ENCODE peak calls at places on chromosomes 11 and 22, in seven cellular contexts. K is CD8-positive, alpha-beta T cell; W is body of pancreas; N is AG04450; D is A549; M is cardiac fibroblast; H is astrocyte of the cerebellum. J is an unnamed sample.

GRCh38 chr22:44737414-44738346 is 14.7 kb upstream of the ARHGAP8 start:
- DNase-seq in K (no peak), W (no peak), N (no peak), D (no peak), M (no peak), H (no peak), J (no peak)

GRCh38 chr11:102061276-102061675 is 14.0 kb downstream of the CFAP300 start:
- DNase-seq in K (no peak), W (no peak), N (no peak), D (no peak), M (peak; percentile 37), H (no peak), J (no peak)

GRCh38 chr11:122439911-122440782 is 215.4 kb upstream of the UBASH3B start:
- DNase-seq in K (no peak), W (peak; percentile 43), N (no peak), D (peak; percentile 15), M (peak; percentile 76), H (peak; percentile 12), J (no peak)

GRCh38 chr22:29702025-29702930 is 17.5 kb upstream of the CABP7 start:
- DNase-seq in K (no peak), W (no peak), N (no peak), D (peak; percentile 30), M (no peak), H (no peak), J (no peak)

GRCh38 chr22:29044657-29045176 is 16.9 kb downstream of the C22orf31 start:
- DNase-seq in K (no peak), W (no peak), N (no peak), D (no peak), M (peak; percentile 63), H (no peak), J (no peak)

GRCh38 chr22:23137905-23138520 is 3.8 kb downstream of the RSPH14 start:
- DNase-seq in K (peak; percentile 76), W (no peak), N (no peak), D (no peak), M (no peak), H (no peak), J (no peak)

GRCh38 chr11:20671856-20672546 is 2.6 kb downstream of the NELL1 start:
- DNase-seq in K (no peak), W (no peak), N (no peak), D (peak; percentile 31), M (no peak), H (no peak), J (no peak)

GRCh38 chr22:35541254-35541748 is 670 bp downstream of the RASD2 start:
- DNase-seq in K (no peak), W (peak; percentile 25), N (no peak), D (no peak), M (no peak), H (no peak), J (no peak)

GRCh38 chr22:46068908-46069481 is 81.3 kb upstream of the PPARA start:
- DNase-seq in K (no peak), W (peak; percentile 32), N (no peak), D (no peak), M (peak; percentile 49), H (no peak), J (no peak)

GRCh38 chr11:72224587-72225410 is at the start of gene INPPL1:
- DNase-seq in K (peak; percentile 59), W (peak; percentile 65), N (no peak), D (no peak), M (peak; percentile 47), H (no peak), J (peak; percentile 64)

GRCh38 chr11:72222106-72222891 is 2.3 kb upstream of the INPPL1 start:
- DNase-seq in K (peak; percentile 42), W (no peak), N (no peak), D (no peak), M (no peak), H (no peak), J (no peak)

GRCh38 chr11:72221386-72221785 is 3.2 kb upstream of the INPPL1 start:
- DNase-seq in K (peak; percentile 46), W (no peak), N (no peak), D (no peak), M (no peak), H (no peak), J (peak; percentile 28)

GRCh38 chr11:72223615-72224586 is 666 bp upstream of the INPPL1 start:
- DNase-seq in K (peak; percentile 72), W (no peak), N (no peak), D (no peak), M (peak; percentile 76), H (peak; percentile 23), J (peak; percentile 81)

DNA sequence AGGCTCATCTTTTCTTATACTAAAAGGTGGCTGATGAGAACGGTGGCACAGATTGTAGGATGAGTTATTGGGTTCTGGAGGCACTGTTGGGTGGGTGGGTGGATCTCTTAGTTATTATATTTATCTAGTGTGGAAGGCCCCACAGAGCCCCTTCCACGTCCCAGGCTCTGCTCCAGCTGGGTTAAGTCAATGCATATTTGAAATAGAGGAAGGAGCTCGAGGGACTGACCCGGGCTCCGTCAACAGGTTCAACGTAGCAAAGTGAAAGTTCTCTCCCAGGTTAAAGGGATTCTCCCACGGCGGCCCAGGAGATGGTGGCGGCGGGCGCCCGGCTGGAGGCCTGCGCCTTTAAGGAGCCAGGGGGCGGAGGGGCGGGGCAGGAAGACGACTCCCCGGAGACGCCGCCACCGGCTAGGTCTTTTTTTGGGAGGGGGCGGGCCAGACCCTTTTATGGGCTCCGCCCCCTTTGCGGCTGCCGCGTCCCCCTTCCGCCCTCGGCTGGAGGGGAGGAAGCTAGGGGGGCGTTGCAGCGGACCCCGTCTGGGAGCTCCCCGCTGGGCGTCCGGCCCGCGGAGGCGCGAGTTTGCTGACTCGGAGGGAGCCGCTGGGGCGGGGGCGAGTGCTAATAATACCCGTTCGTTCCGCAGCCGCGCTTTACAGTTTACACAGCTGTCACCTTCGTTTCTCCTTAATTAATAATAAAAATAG is 1.5 kb upstream of the INPPL1 start:
- DNase-seq in K (peak; percentile 97), W (peak; percentile 95), N (peak; percentile 76), D (peak; percentile 53), M (peak; percentile 96), H (peak; percentile 63), J (peak; percentile 95)
- TF ChIP-seq CTCF in K (no peak), W (peak; percentile 9), N (peak; percentile 32), D (no peak), M (peak; percentile 19), H (peak; percentile 15), J (no peak)

GRCh38 chr11:35407041-35407440 is 12.3 kb downstream of the SLC1A2 start:
- DNase-seq in K (no peak), W (no peak), N (no peak), D (no peak), M (no peak), H (no peak), J (no peak)

GRCh38 chr11:35415488-35415887 is 3.9 kb downstream of the SLC1A2 start:
- DNase-seq in K (no peak), W (no peak), N (no peak), D (no peak), M (no peak), H (no peak), J (no peak)

GRCh38 chr11:35413568-35413967 is 5.8 kb downstream of the SLC1A2 start:
- DNase-seq in K (no peak), W (no peak), N (no peak), D (no peak), M (no peak), H (no peak), J (no peak)

GRCh38 chr11:35412285-35412684 is 7.1 kb downstream of the SLC1A2 start:
- DNase-seq in K (no peak), W (no peak), N (no peak), D (peak; percentile 43), M (peak; percentile 11), H (no peak), J (no peak)
- TF ChIP-seq CTCF in K (peak; percentile 17), W (no peak), N (peak; percentile 60), D (peak; percentile 72), M (peak; percentile 36), H (peak; percentile 62), J (no peak)

GRCh38 chr22:42396621-42397331 is 35.4 kb downstream of the NFAM1 start:
- DNase-seq in K (no peak), W (no peak), N (no peak), D (no peak), M (no peak), H (no peak), J (no peak)
- TF ChIP-seq CTCF in K (no peak), W (no peak), N (no peak), D (no peak), M (no peak), H (no peak), J (no peak)

GRCh38 chr22:21640810-21641209 is 1.3 kb upstream of the SDF2L1 start:
- DNase-seq in K (no peak), W (no peak), N (no peak), D (no peak), M (no peak), H (no peak), J (no peak)

GRCh38 chr22:21642584-21643448 is 714 bp downstream of the SDF2L1 start:
- DNase-seq in K (peak; percentile 70), W (peak; percentile 65), N (no peak), D (peak; percentile 51), M (peak; percentile 50), H (no peak), J (no peak)

GRCh38 chr22:21641417-21641794 is 696 bp upstream of the SDF2L1 start:
- DNase-seq in K (no peak), W (peak; percentile 68), N (no peak), D (peak; percentile 64), M (peak; percentile 65), H (no peak), J (no peak)

GRCh38 chr22:21641795-21642583 is at the start of gene SDF2L1:
- DNase-seq in K (peak; percentile 99), W (peak; percentile 99), N (peak; percentile 97), D (peak; percentile 94), M (peak; percentile 99), H (peak; percentile 97), J (peak; percentile 93)

DNA sequence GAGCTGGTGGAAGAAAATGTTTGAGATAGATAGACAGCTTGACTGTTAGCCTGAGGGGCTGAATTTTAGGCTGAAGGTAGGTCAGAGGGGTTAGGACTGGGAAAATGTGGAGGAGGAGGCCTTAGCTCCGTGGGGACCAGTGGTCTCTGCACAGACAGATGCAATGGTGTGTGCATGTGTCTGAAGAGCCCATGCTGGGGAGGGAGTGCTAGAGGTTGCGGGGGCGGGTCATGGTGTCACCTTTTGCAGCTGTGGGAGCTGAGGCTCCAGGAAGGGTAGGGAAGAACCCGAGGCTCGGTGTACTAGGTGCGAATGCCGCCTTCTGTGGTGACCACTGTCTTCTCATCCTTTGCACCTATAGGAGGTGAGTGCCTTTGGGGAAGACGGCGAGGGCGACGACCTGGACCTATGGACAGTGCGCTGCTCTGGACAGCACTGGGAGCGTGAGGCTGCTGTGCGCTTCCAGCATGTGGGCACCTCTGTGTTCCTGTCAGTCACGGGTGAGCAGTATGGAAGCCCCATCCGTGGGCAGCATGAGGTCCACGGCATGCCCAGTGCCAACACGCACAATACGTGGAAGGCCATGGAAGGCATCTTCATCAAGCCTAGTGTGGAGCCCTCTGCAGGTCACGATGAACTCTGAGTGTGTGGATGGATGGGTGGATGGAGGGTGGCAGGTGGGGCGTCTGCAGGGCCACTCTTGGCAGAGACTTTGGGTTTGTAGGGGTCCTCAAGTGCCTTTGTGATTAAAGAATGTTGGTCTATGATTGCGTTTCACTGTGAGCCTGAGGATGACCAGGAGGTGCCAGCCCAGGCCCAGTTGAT is 1.6 kb downstream of the SDF2L1 start:
- DNase-seq in K (no peak), W (no peak), N (no peak), D (no peak), M (no peak), H (no peak), J (no peak)
- TF ChIP-seq CTCF in K (no peak), W (no peak), N (no peak), D (no peak), M (no peak), H (peak; percentile 18), J (no peak)

GRCh38 chr11:71937826-71938225 is 9.0 kb downstream of the RNF121 start:
- DNase-seq in K (no peak), W (no peak), N (no peak), D (no peak), M (peak; percentile 42), H (no peak), J (no peak)
- TF ChIP-seq CTCF in K (no peak), W (no peak), N (no peak), D (no peak), M (no peak), H (no peak), J (no peak)